ENCODE peak calls at places on chromosomes 6 and 20, in nine cellular contexts. H, N, D, Z, F, K, X, L and W are unnamed samples.

GRCh38 chr20:63059684-63060056 is 52.9 kb upstream of the BHLHE23 start:
- DNase-seq in X (no peak), F (no peak), Z (peak; percentile 50), L (peak; percentile 7), N (peak; percentile 16), H (no peak), D (no peak), K (peak; percentile 48), W (no peak)

GRCh38 chr20:9403481-9403880 is 110.9 kb upstream of the LAMP5 start:
- DNase-seq in N (no peak), Z (no peak), H (no peak), K (no peak), L (no peak), D (no peak), F (no peak), X (no peak), W (no peak)

GRCh38 chr6:90610291-90610670 is 23.4 kb upstream of the MAP3K7 start:
- DNase-seq in H (no peak), Z (no peak), D (no peak), F (no peak), X (no peak), K (no peak), L (no peak), N (no peak), W (peak; percentile 21)

GRCh38 chr6:85672623-85673022 is 29.9 kb upstream of the SYNCRIP start:
- DNase-seq in X (no peak), L (no peak), Z (no peak), F (no peak), N (no peak), K (no peak), H (no peak), D (no peak), W (no peak)

GRCh38 chr6:2843138-2843740 is 1.6 kb upstream of the SERPINB1 start:
- DNase-seq in K (no peak), N (no peak), F (no peak), X (no peak), H (peak; percentile 48), D (no peak), Z (no peak), L (no peak), W (no peak)

GRCh38 chr6:79719248-79719975 is 88.3 kb downstream of the SH3BGRL2 start:
- DNase-seq in H (peak; percentile 85), F (no peak), N (no peak), D (no peak), Z (no peak), X (no peak), K (no peak), L (no peak), W (no peak)

GRCh38 chr6:104940881-104941693 is 15.8 kb upstream of the LIN28B start:
- DNase-seq in L (no peak), F (no peak), X (no peak), N (no peak), H (peak; percentile 36), K (no peak), Z (no peak), D (no peak), W (peak; percentile 29)

GRCh38 chr20:10492844-10493243 is 57.7 kb downstream of the SLX4IP start:
- DNase-seq in N (no peak), L (no peak), X (no peak), F (no peak), Z (no peak), D (no peak), H (no peak), K (no peak), W (no peak)

GRCh38 chr6:158784505-158784904 is 34.7 kb downstream of the EZR start:
- DNase-seq in D (no peak), F (no peak), L (no peak), Z (no peak), H (peak; percentile 88), X (no peak), K (no peak), N (no peak), W (no peak)

GRCh38 chr20:23923891-23924435 is 44.4 kb upstream of the CST5 start:
- DNase-seq in N (no peak), F (no peak), H (no peak), K (no peak), L (no peak), X (no peak), D (no peak), Z (no peak), W (no peak)

GRCh38 chr20:36606171-36607116 is 865 bp downstream of the RAB5IF start:
- DNase-seq in N (no peak), H (peak; percentile 21), D (no peak), K (no peak), L (no peak), F (no peak), X (no peak), Z (no peak), W (no peak)

DNA sequence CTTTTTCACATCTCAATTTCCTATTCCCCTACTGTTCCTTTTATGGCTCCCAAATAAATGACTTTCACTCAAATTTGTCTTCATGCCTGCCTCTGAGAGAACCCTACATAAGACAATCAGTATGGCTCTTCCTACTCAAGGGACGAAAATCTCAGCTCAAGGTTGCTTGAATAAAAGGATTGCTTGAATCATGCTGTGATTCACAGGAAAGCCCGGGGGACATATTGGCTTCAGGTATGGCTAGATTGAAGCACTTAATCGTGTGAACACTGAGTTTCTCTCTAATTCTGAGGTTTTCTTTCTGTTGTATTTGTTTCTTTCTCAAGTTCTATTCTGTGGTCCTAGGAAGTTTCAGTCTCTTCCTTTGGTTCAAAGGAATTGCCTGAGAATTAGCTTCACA is 140.3 kb upstream of the SULF2 start:
- DNase-seq in H (no peak), N (no peak), F (no peak), Z (no peak), K (no peak), L (no peak), D (no peak), X (no peak), W (no peak)
- H3K27ac ChIP-seq in H (no peak overlapping the region), N (no peak overlapping the region), F (no peak overlapping the region), Z (no peak overlapping the region), K (no peak overlapping the region), L (no peak overlapping the region), D (no peak overlapping the region), X (no peak overlapping the region), W (no peak overlapping the region)

DNA sequence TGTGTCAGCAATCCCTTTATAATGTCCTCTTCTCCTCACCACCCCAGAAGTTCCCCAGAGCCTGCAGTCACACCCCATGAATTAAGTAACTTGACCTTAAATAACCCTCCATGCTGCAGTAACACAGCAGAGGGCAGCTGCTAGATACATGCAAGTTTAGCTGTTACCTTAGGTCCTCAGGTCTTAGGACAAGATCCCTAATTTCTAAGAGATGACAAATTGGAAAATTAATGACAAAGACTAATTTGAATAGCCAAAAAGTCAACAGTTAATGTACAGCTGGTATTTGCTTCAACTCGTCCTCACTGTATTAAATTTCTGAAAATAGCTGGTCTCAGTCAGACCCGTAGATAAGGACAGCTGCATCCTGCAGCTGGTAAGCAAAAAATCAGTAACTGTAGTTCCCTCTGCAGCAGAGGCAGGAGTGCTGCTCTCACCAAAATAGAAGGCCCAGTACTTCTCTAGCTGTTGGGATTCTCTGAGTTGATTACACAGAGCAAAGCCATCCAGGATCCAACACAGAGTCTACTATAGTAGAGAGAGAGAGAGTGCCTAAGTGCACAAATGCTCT is 62.4 kb downstream of the TNFRSF21 start:
- DNase-seq in F (no peak), L (no peak), Z (no peak), K (peak; percentile 68), H (no peak), X (no peak), D (no peak), N (no peak), W (no peak)
- H3K4me3 ChIP-seq in F (no peak overlapping the region), L (no peak overlapping the region), Z (no peak overlapping the region), K (no peak overlapping the region), H (no peak overlapping the region), X (no peak overlapping the region), D (no peak overlapping the region), N (no peak overlapping the region), W (no peak overlapping the region)

GRCh38 chr20:50110141-50111047 is 2.6 kb downstream of the UBE2V1 start:
- DNase-seq in N (no peak), L (no peak), Z (no peak), F (peak; percentile 11), H (peak; percentile 79), X (no peak), D (peak; percentile 39), K (no peak), W (no peak)

GRCh38 chr20:50107796-50108331 is 5.1 kb downstream of the UBE2V1 start:
- DNase-seq in F (no peak), Z (no peak), D (no peak), H (no peak), X (no peak), K (no peak), L (no peak), N (no peak), W (no peak)

GRCh38 chr20:50107086-50107645 is 5.8 kb downstream of the UBE2V1 start:
- DNase-seq in Z (no peak), D (no peak), H (peak; percentile 37), K (no peak), N (no peak), L (no peak), F (no peak), X (no peak), W (no peak)

GRCh38 chr20:50111120-50111828 is 1.7 kb downstream of the UBE2V1 start:
- DNase-seq in N (no peak), D (no peak), H (peak; percentile 76), F (no peak), Z (no peak), K (no peak), L (no peak), X (no peak), W (no peak)

GRCh38 chr20:50108571-50109235 is 4.2 kb downstream of the UBE2V1 start:
- DNase-seq in H (peak; percentile 19), K (no peak), Z (no peak), X (no peak), N (no peak), F (no peak), D (no peak), L (no peak), W (no peak)
- H3K27ac ChIP-seq in H (no peak overlapping the region), K (peak overlapping the region; percentile 29), Z (peak overlapping the region; percentile 28), X (peak overlapping the region; percentile 16), N (no peak overlapping the region), F (no peak overlapping the region), D (no peak overlapping the region), L (peak overlapping the region; percentile 57), W (no peak overlapping the region)

GRCh38 chr6:84228198-84228543 is 728 bp upstream of the CEP162 start:
- DNase-seq in D (no peak), F (no peak), L (no peak), K (no peak), X (no peak), H (no peak), N (no peak), Z (no peak), W (no peak)

GRCh38 chr6:84227044-84227433 is 404 bp downstream of the CEP162 start:
- DNase-seq in Z (no peak), N (no peak), K (peak; percentile 52), D (no peak), F (no peak), X (no peak), L (no peak), H (no peak), W (no peak)

GRCh38 chr6:84224251-84224650 is 3.2 kb downstream of the CEP162 start:
- DNase-seq in N (no peak), F (no peak), H (peak; percentile 14), D (no peak), K (no peak), Z (no peak), X (no peak), L (no peak), W (no peak)

GRCh38 chr6:84222426-84222825 is 5.0 kb downstream of the CEP162 start:
- DNase-seq in F (no peak), K (no peak), D (no peak), L (no peak), Z (no peak), X (no peak), H (no peak), N (no peak), W (no peak)

GRCh38 chr6:84227434-84228197 is at the start of gene CEP162:
- DNase-seq in F (peak; percentile 87), L (peak; percentile 94), Z (peak; percentile 95), N (peak; percentile 95), K (peak; percentile 96), D (peak; percentile 85), H (peak; percentile 83), X (peak; percentile 77), W (peak; percentile 92)
- H3K4me3 ChIP-seq in F (peak within 1 kb of the TSS; percentile 89), L (peak within 1 kb of the TSS; percentile 95), Z (peak within 1 kb of the TSS; percentile 80), N (peak within 1 kb of the TSS; percentile 56), K (peak within 1 kb of the TSS; percentile 85), D (peak within 1 kb of the TSS; percentile 92), H (peak within 1 kb of the TSS; percentile 74), X (peak within 1 kb of the TSS; percentile 90), W (peak within 1 kb of the TSS; percentile 95)